ENCODE peak calls at places on chromosomes 7 and 10, in ten cellular contexts. Z, B, A, M, C, N, P, U, E and W are unnamed samples. For H3K4me1, the result is how much of the 10 kb centered on the place peaks cover.

GRCh38 chr7:33712020-33712414 is 193.3 kb upstream of the BMPER start:
- DNase-seq in Z (no peak), B (no peak), A (no peak), M (no peak), C (no peak), N (no peak), P (no peak), U (no peak), E (no peak), W (no peak)

GRCh38 chr10:37975407-37975991 is 948 bp downstream of the ZNF25 start:
- DNase-seq in Z (peak), B (no peak), A (no peak), M (no peak), C (no peak), N (peak), P (no peak), U (no peak), E (no peak), W (no peak)

GRCh38 chr10:788796-789748 is 99.6 kb upstream of the DIP2C start:
- DNase-seq in Z (no peak), B (peak), A (peak), M (peak), C (peak), N (peak), P (peak), U (no peak), E (peak), W (peak)

GRCh38 chr10:75709830-75710229 is 278.4 kb downstream of the LRMDA start:
- DNase-seq in Z (no peak), B (no peak), A (no peak), M (no peak), C (no peak), N (no peak), P (no peak), U (no peak), E (no peak), W (no peak)

GRCh38 chr10:101284171-101285092 is 55.2 kb upstream of the LBX1 start:
- DNase-seq in Z (no peak), B (no peak), A (peak), M (no peak), C (no peak), N (no peak), P (no peak), U (no peak), E (no peak), W (no peak)

GRCh38 chr10:26485150-26485941 is 47.2 kb downstream of the APBB1IP start:
- DNase-seq in Z (no peak), B (no peak), A (no peak), M (no peak), C (no peak), N (peak), P (no peak), U (no peak), E (no peak), W (no peak)

GRCh38 chr7:142811154-142811737 is 40.5 kb downstream of the PRSS2 start:
- DNase-seq in Z (peak), B (no peak), A (no peak), M (peak), C (no peak), N (peak), P (no peak), U (no peak), E (no peak), W (no peak)

GRCh38 chr7:92809397-92810241 is 26.8 kb downstream of the CDK6 start:
- DNase-seq in Z (peak), B (peak), A (no peak), M (peak), C (peak), N (peak), P (peak), U (no peak), E (peak), W (peak)

GRCh38 chr10:43867667-43868361 is 219.1 kb upstream of the ZNF32 start:
- DNase-seq in Z (no peak), B (no peak), A (peak), M (no peak), C (no peak), N (peak), P (no peak), U (no peak), E (no peak), W (no peak)

GRCh38 chr10:77909021-77909754 is 17.4 kb downstream of the DLG5 start:
- DNase-seq in Z (no peak), B (no peak), A (no peak), M (no peak), C (no peak), N (peak), P (no peak), U (no peak), E (no peak), W (no peak)

GRCh38 chr7:127258111-127258510 is 5.4 kb upstream of the GRM8 start:
- DNase-seq in Z (no peak), B (no peak), A (no peak), M (no peak), C (no peak), N (no peak), P (no peak), U (no peak), E (no peak), W (no peak)

GRCh38 chr7:69577221-69577620 is 21.1 kb upstream of the AUTS2 start:
- DNase-seq in Z (no peak), B (no peak), A (peak), M (no peak), C (no peak), N (peak), P (no peak), U (no peak), E (no peak), W (no peak)

GRCh38 chr7:110418651-110419270 is 672.2 kb upstream of the LRRN3 start:
- DNase-seq in Z (no peak), B (no peak), A (no peak), M (no peak), C (no peak), N (no peak), P (no peak), U (no peak), E (no peak), W (no peak)

GRCh38 chr10:58909881-58910280 is 266.6 kb upstream of the PHYHIPL start:
- DNase-seq in Z (no peak), B (no peak), A (no peak), M (no peak), C (no peak), N (peak), P (no peak), U (no peak), E (no peak), W (no peak)

GRCh38 chr10:131805696-131806095 is 95.1 kb upstream of the PPP2R2D start:
- DNase-seq in Z (no peak), B (no peak), A (no peak), M (no peak), C (no peak), N (no peak), P (no peak), U (no peak), E (peak), W (no peak)

GRCh38 chr7:8783229-8783628 is 349.8 kb downstream of the NXPH1 start:
- DNase-seq in Z (no peak), B (no peak), A (no peak), M (no peak), C (no peak), N (no peak), P (no peak), U (no peak), E (no peak), W (no peak)

GRCh38 chr10:112213098-112213823 is 29.7 kb upstream of the GPAM start:
- DNase-seq in Z (no peak), B (no peak), A (no peak), M (no peak), C (no peak), N (no peak), P (no peak), U (no peak), E (no peak), W (no peak)

GRCh38 chr10:31660301-31660700 is 268.3 kb downstream of the ARHGAP12 start:
- DNase-seq in Z (no peak), B (peak), A (no peak), M (no peak), C (no peak), N (no peak), P (no peak), U (no peak), E (no peak), W (no peak)

GRCh38 chr7:71411475-71411874 is 279.5 kb downstream of the GALNT17 start:
- DNase-seq in Z (no peak), B (no peak), A (no peak), M (no peak), C (no peak), N (no peak), P (no peak), U (no peak), E (no peak), W (no peak)

GRCh38 chr10:69994262-69994661 is 58.4 kb upstream of the MACROH2A2 start:
- DNase-seq in Z (peak), B (peak), A (no peak), M (no peak), C (peak), N (peak), P (peak), U (no peak), E (peak), W (no peak)

DNA sequence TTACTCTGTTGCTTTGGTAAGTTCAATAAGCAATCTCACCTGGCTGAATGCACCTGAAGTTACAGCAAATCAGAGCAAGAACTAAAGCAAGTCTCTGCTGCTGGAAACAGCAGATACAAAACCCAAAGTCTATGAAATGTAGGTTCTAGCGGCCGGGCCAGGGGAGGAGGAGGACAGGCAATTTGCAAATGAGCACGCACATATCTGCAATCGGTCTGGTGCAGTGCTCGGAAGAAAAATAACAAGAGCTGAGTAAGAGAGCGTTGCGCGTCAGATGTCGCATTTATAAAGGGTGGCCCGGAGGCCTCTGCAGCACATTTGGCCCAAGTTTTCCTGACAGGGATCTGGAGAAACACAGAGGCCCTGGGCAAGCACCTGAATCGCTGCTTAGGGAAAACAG is 193.8 kb downstream of the FAM107B start:
- DNase-seq in Z (no peak), B (no peak), A (no peak), M (no peak), C (no peak), N (no peak), P (no peak), U (no peak), E (no peak), W (no peak)
- H3K4me1 ChIP-seq in Z (under half), B (under half), A (under half), M (half or more), C (under half), N (under half), P (under half), U (under half), E (under half), W (under half)

DNA sequence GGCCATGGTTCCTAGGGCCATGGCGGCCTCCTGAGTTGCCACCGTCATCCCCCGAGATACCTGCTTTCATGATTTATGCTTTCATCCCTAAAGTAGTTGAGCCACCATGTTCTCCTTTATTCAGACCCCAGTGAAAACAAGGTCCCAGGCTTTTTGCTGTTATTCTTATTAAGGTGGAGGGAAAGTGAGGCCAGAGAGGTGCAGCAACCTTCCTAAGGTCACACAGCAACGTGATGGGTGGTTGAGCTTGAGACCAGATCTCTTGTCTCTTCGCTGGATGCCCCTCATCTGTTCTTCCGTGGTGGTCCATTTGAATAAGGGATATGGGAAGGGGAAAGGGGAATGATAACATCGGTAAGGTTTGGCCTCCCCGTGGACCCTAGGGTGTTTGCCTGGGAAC is 142.2 kb downstream of the C10orf105 start:
- DNase-seq in Z (no peak), B (no peak), A (no peak), M (no peak), C (no peak), N (no peak), P (no peak), U (no peak), E (no peak), W (no peak)
- H3K4me1 ChIP-seq in Z (under half), B (under half), A (under half), M (under half), C (under half), N (under half), P (under half), U (under half), E (under half), W (under half)

GRCh38 chr10:123136806-123137642 is 1.3 kb downstream of the HMX3 start:
- DNase-seq in Z (no peak), B (no peak), A (peak), M (no peak), C (peak), N (peak), P (no peak), U (no peak), E (no peak), W (no peak)
- H3K4me1 ChIP-seq in Z (under half), B (under half), A (under half), M (half or more), C (under half), N (under half), P (under half), U (under half), E (under half), W (under half)

GRCh38 chr7:44094365-44094764 is 9.8 kb upstream of the AEBP1 start:
- DNase-seq in Z (no peak), B (no peak), A (no peak), M (no peak), C (no peak), N (no peak), P (no peak), U (no peak), E (no peak), W (no peak)

GRCh38 chr7:44096326-44096881 is 7.7 kb upstream of the AEBP1 start:
- DNase-seq in Z (no peak), B (no peak), A (no peak), M (no peak), C (no peak), N (no peak), P (no peak), U (no peak), E (no peak), W (no peak)

GRCh38 chr7:44094796-44095592 is 9.2 kb upstream of the AEBP1 start:
- DNase-seq in Z (no peak), B (no peak), A (no peak), M (no peak), C (no peak), N (no peak), P (no peak), U (no peak), E (no peak), W (no peak)

GRCh38 chr7:44097064-44097932 is 6.8 kb upstream of the AEBP1 start:
- DNase-seq in Z (peak), B (peak), A (no peak), M (no peak), C (no peak), N (no peak), P (no peak), U (no peak), E (no peak), W (no peak)

GRCh38 chr7:44095781-44096180 is 8.4 kb upstream of the AEBP1 start:
- DNase-seq in Z (no peak), B (no peak), A (no peak), M (no peak), C (no peak), N (no peak), P (no peak), U (no peak), E (no peak), W (no peak)
- H3K4me1 ChIP-seq in Z (under half), B (under half), A (under half), M (under half), C (under half), N (under half), P (under half), U (under half), E (under half), W (under half)

DNA sequence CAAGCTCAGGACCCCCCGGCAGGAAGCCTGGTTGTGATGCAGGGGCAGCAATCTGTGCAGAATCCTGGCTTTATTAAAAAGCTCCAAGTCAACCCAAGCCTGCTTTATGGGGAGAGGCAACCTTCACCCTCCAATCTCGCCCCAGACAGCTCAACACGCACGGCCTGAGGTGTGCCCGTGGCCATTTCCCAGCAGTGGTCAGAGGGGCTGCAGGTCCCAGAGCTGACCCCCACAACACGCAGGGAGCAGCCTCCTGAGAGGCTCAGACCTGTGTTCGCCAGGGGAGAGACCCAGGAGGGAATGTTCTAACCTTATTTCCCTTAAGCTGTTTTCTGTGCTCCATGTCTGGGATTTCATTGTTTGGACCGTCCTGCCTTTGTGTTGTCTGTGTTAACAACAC is 108.2 kb downstream of the CTBP2 start:
- DNase-seq in Z (no peak), B (no peak), A (no peak), M (no peak), C (no peak), N (no peak), P (no peak), U (no peak), E (no peak), W (no peak)
- H3K4me1 ChIP-seq in Z (under half), B (under half), A (under half), M (under half), C (under half), N (under half), P (under half), U (half or more), E (under half), W (under half)